ENCODE peak calls at places on chromosome 20, in five cellular contexts. One of them, this sample, is unnamed.

GRCh38 chr20:38308047-38308438 is 4.1 kb downstream of the BPI start:
- DNase-seq in BJ: no peak
- DNase-seq in AG09309: no peak
- DNase-seq in sigmoid colon: no peak
- DNase-seq in body of pancreas: no peak
- DNase-seq in this sample: no peak

GRCh38 chr20:17281478-17281877 is 54.6 kb downstream of the PCSK2 start:
- DNase-seq in sigmoid colon: no peak
- DNase-seq in BJ: no peak
- DNase-seq in AG09309: no peak
- DNase-seq in body of pancreas: peak
- DNase-seq in this sample: no peak

GRCh38 chr20:57667924-57668782 is 41.7 kb downstream of the PMEPA1 start:
- DNase-seq in sigmoid colon: no peak
- DNase-seq in AG09309: no peak
- DNase-seq in body of pancreas: peak
- DNase-seq in BJ: no peak
- DNase-seq in this sample: no peak

GRCh38 chr20:43193443-43193842 is 3.7 kb upstream of the PTPRT start:
- DNase-seq in sigmoid colon: no peak
- DNase-seq in BJ: no peak
- DNase-seq in AG09309: no peak
- DNase-seq in body of pancreas: no peak
- DNase-seq in this sample: no peak

GRCh38 chr20:1489764-1490436 is 1.3 kb downstream of the SIRPB2 start:
- DNase-seq in body of pancreas: no peak
- DNase-seq in sigmoid colon: peak
- DNase-seq in BJ: no peak
- DNase-seq in AG09309: no peak
- DNase-seq in this sample: no peak

GRCh38 chr20:59669451-59669850 is 65.1 kb downstream of the PHACTR3 start:
- DNase-seq in body of pancreas: no peak
- DNase-seq in sigmoid colon: no peak
- DNase-seq in BJ: no peak
- DNase-seq in AG09309: no peak
- DNase-seq in this sample: no peak

GRCh38 chr20:46438156-46438750 is 31.8 kb upstream of the ELMO2 start:
- DNase-seq in body of pancreas: no peak
- DNase-seq in BJ: no peak
- DNase-seq in AG09309: no peak
- DNase-seq in sigmoid colon: no peak
- DNase-seq in this sample: no peak

GRCh38 chr20:38134427-38135281 is 30.4 kb downstream of the TGM2 start:
- DNase-seq in BJ: no peak
- DNase-seq in AG09309: no peak
- DNase-seq in sigmoid colon: peak
- DNase-seq in body of pancreas: no peak
- DNase-seq in this sample: no peak

GRCh38 chr20:1465470-1466210 is 1.0 kb downstream of the NSFL1C start:
- DNase-seq in BJ: no peak
- DNase-seq in sigmoid colon: no peak
- DNase-seq in body of pancreas: no peak
- DNase-seq in AG09309: no peak
- DNase-seq in this sample: peak

GRCh38 chr20:10919549-10920140 is 245.8 kb upstream of the JAG1 start:
- DNase-seq in sigmoid colon: peak
- DNase-seq in body of pancreas: no peak
- DNase-seq in AG09309: no peak
- DNase-seq in BJ: no peak
- DNase-seq in this sample: no peak

GRCh38 chr20:31675828-31676533 is 38.3 kb downstream of the COX4I2 start:
- DNase-seq in AG09309: no peak
- DNase-seq in sigmoid colon: no peak
- DNase-seq in body of pancreas: no peak
- DNase-seq in BJ: no peak
- DNase-seq in this sample: peak

GRCh38 chr20:15487030-15487429 is 1086.2 kb downstream of the KIF16B start:
- DNase-seq in BJ: no peak
- DNase-seq in body of pancreas: no peak
- DNase-seq in AG09309: no peak
- DNase-seq in sigmoid colon: no peak
- DNase-seq in this sample: no peak

GRCh38 chr20:16760431-16761304 is 12.5 kb downstream of the OTOR start:
- DNase-seq in AG09309: no peak
- DNase-seq in BJ: no peak
- DNase-seq in sigmoid colon: no peak
- DNase-seq in body of pancreas: peak
- DNase-seq in this sample: no peak

GRCh38 chr20:57849868-57850215 is 140.0 kb upstream of the PMEPA1 start:
- DNase-seq in AG09309: no peak
- DNase-seq in sigmoid colon: no peak
- DNase-seq in BJ: no peak
- DNase-seq in body of pancreas: no peak
- DNase-seq in this sample: no peak

GRCh38 chr20:10360878-10361277 is 73.1 kb downstream of the MKKS start:
- DNase-seq in body of pancreas: no peak
- DNase-seq in BJ: no peak
- DNase-seq in AG09309: no peak
- DNase-seq in sigmoid colon: no peak
- DNase-seq in this sample: no peak

GRCh38 chr20:5729348-5729747 is 20.9 kb upstream of the SHLD1 start:
- DNase-seq in sigmoid colon: no peak
- DNase-seq in BJ: no peak
- DNase-seq in AG09309: no peak
- DNase-seq in body of pancreas: no peak
- DNase-seq in this sample: no peak

GRCh38 chr20:20611165-20611564 is 101.3 kb downstream of the RALGAPA2 start:
- DNase-seq in body of pancreas: no peak
- DNase-seq in AG09309: no peak
- DNase-seq in sigmoid colon: no peak
- DNase-seq in BJ: no peak
- DNase-seq in this sample: no peak

GRCh38 chr20:58308680-58309527 is 611 bp upstream of the RAB22A start:
- DNase-seq in AG09309: no peak
- DNase-seq in sigmoid colon: peak
- DNase-seq in BJ: no peak
- DNase-seq in body of pancreas: peak
- DNase-seq in this sample: no peak

GRCh38 chr20:10447028-10447427 is 11.9 kb downstream of the SLX4IP start:
- DNase-seq in body of pancreas: peak
- DNase-seq in sigmoid colon: no peak
- DNase-seq in BJ: peak
- DNase-seq in AG09309: peak
- DNase-seq in this sample: peak

GRCh38 chr20:50372770-50373088 is 137.5 kb upstream of the PTPN1 start:
- DNase-seq in body of pancreas: peak
- DNase-seq in sigmoid colon: no peak
- DNase-seq in AG09309: no peak
- DNase-seq in BJ: no peak
- DNase-seq in this sample: no peak

GRCh38 chr20:48760403-48760889 is 67.4 kb downstream of the PREX1 start:
- DNase-seq in sigmoid colon: no peak
- DNase-seq in AG09309: no peak
- DNase-seq in BJ: no peak
- DNase-seq in body of pancreas: no peak
- DNase-seq in this sample: no peak

GRCh38 chr20:50304883-50305635 is 114.4 kb downstream of the CEBPB start:
- DNase-seq in sigmoid colon: peak
- DNase-seq in AG09309: peak
- DNase-seq in body of pancreas: peak
- DNase-seq in BJ: peak
- DNase-seq in this sample: no peak

GRCh38 chr20:51134405-51134804 is 111.5 kb upstream of the KCNG1 start:
- DNase-seq in sigmoid colon: no peak
- DNase-seq in AG09309: no peak
- DNase-seq in body of pancreas: no peak
- DNase-seq in BJ: no peak
- DNase-seq in this sample: no peak

GRCh38 chr20:14522595-14522994 is 185.2 kb upstream of the FLRT3 start:
- DNase-seq in BJ: no peak
- DNase-seq in sigmoid colon: no peak
- DNase-seq in body of pancreas: no peak
- DNase-seq in AG09309: no peak
- DNase-seq in this sample: no peak

GRCh38 chr20:57680131-57680716 is 29.6 kb downstream of the PMEPA1 start:
- DNase-seq in AG09309: no peak
- DNase-seq in sigmoid colon: no peak
- DNase-seq in BJ: no peak
- DNase-seq in body of pancreas: no peak
- DNase-seq in this sample: no peak

GRCh38 chr20:18543932-18544331 is 23.3 kb upstream of the SMIM26 start:
- DNase-seq in AG09309: no peak
- DNase-seq in body of pancreas: peak
- DNase-seq in BJ: no peak
- DNase-seq in sigmoid colon: no peak
- DNase-seq in this sample: no peak

GRCh38 chr20:8678098-8678776 is 390.6 kb upstream of the PLCB4 start:
- DNase-seq in BJ: no peak
- DNase-seq in body of pancreas: no peak
- DNase-seq in sigmoid colon: no peak
- DNase-seq in AG09309: no peak
- DNase-seq in this sample: no peak

GRCh38 chr20:17854307-17854903 is 114.2 kb downstream of the SNX5 start:
- DNase-seq in BJ: no peak
- DNase-seq in AG09309: no peak
- DNase-seq in body of pancreas: peak
- DNase-seq in sigmoid colon: no peak
- DNase-seq in this sample: no peak

GRCh38 chr20:4260102-4260501 is 244.7 kb upstream of the RNF24 start:
- DNase-seq in AG09309: no peak
- DNase-seq in BJ: no peak
- DNase-seq in body of pancreas: no peak
- DNase-seq in sigmoid colon: no peak
- DNase-seq in this sample: peak

GRCh38 chr20:33674294-33675126 is at the start of gene NECAB3:
- DNase-seq in BJ: no peak
- DNase-seq in sigmoid colon: peak
- DNase-seq in body of pancreas: peak
- DNase-seq in AG09309: no peak
- DNase-seq in this sample: no peak

GRCh38 chr20:38272961-38273360 is 12.4 kb upstream of the KIAA1755 start:
- DNase-seq in body of pancreas: no peak
- DNase-seq in sigmoid colon: peak
- DNase-seq in BJ: no peak
- DNase-seq in AG09309: no peak
- DNase-seq in this sample: no peak

GRCh38 chr20:54176610-54177009 is 2.8 kb upstream of the CYP24A1 start:
- DNase-seq in AG09309: no peak
- DNase-seq in sigmoid colon: no peak
- DNase-seq in BJ: no peak
- DNase-seq in body of pancreas: no peak
- DNase-seq in this sample: no peak

GRCh38 chr20:44218441-44218840 is 7.9 kb upstream of the OSER1 start:
- DNase-seq in sigmoid colon: no peak
- DNase-seq in AG09309: no peak
- DNase-seq in BJ: no peak
- DNase-seq in body of pancreas: no peak
- DNase-seq in this sample: no peak

GRCh38 chr20:42923348-42923918 is 266.3 kb downstream of the PTPRT start:
- DNase-seq in sigmoid colon: no peak
- DNase-seq in AG09309: no peak
- DNase-seq in body of pancreas: peak
- DNase-seq in BJ: no peak
- DNase-seq in this sample: no peak

GRCh38 chr20:50244352-50245149 is 53.9 kb downstream of the CEBPB start:
- DNase-seq in AG09309: no peak
- DNase-seq in body of pancreas: peak
- DNase-seq in BJ: no peak
- DNase-seq in sigmoid colon: no peak
- DNase-seq in this sample: no peak

GRCh38 chr20:49657118-49657901 is 56.4 kb downstream of the B4GALT5 start:
- DNase-seq in body of pancreas: no peak
- DNase-seq in AG09309: peak
- DNase-seq in BJ: peak
- DNase-seq in sigmoid colon: no peak
- DNase-seq in this sample: no peak

GRCh38 chr20:44336086-44336485 is 757 bp upstream of the R3HDML start:
- DNase-seq in BJ: no peak
- DNase-seq in body of pancreas: no peak
- DNase-seq in sigmoid colon: no peak
- DNase-seq in AG09309: no peak
- DNase-seq in this sample: no peak

GRCh38 chr20:362271-363254 is 15.7 kb downstream of the NRSN2 start:
- DNase-seq in BJ: peak
- DNase-seq in sigmoid colon: peak
- DNase-seq in body of pancreas: peak
- DNase-seq in AG09309: no peak
- DNase-seq in this sample: peak
- TF ChIP-seq CTCF in BJ: peak
- TF ChIP-seq CTCF in sigmoid colon: peak
- TF ChIP-seq CTCF in body of pancreas: peak
- TF ChIP-seq CTCF in AG09309: peak
- TF ChIP-seq CTCF in this sample: peak

GRCh38 chr20:39518649-39519048 is 556.5 kb downstream of the DHX35 start:
- DNase-seq in AG09309: no peak
- DNase-seq in body of pancreas: no peak
- DNase-seq in BJ: no peak
- DNase-seq in sigmoid colon: no peak
- DNase-seq in this sample: no peak

GRCh38 chr20:39516964-39517363 is 554.8 kb downstream of the DHX35 start:
- DNase-seq in AG09309: no peak
- DNase-seq in sigmoid colon: no peak
- DNase-seq in body of pancreas: no peak
- DNase-seq in BJ: no peak
- DNase-seq in this sample: no peak
- H3K4me3 ChIP-seq in AG09309: no peak
- H3K4me3 ChIP-seq in sigmoid colon: no peak
- H3K4me3 ChIP-seq in body of pancreas: no peak
- H3K4me3 ChIP-seq in BJ: no peak
- H3K4me3 ChIP-seq in this sample: no peak

GRCh38 chr20:22386300-22386623 is 198.1 kb downstream of the FOXA2 start:
- DNase-seq in AG09309: no peak
- DNase-seq in sigmoid colon: no peak
- DNase-seq in BJ: no peak
- DNase-seq in body of pancreas: no peak
- DNase-seq in this sample: no peak
- TF ChIP-seq CTCF in AG09309: no peak
- TF ChIP-seq CTCF in sigmoid colon: no peak
- TF ChIP-seq CTCF in BJ: no peak
- TF ChIP-seq CTCF in body of pancreas: no peak
- TF ChIP-seq CTCF in this sample: no peak

DNA sequence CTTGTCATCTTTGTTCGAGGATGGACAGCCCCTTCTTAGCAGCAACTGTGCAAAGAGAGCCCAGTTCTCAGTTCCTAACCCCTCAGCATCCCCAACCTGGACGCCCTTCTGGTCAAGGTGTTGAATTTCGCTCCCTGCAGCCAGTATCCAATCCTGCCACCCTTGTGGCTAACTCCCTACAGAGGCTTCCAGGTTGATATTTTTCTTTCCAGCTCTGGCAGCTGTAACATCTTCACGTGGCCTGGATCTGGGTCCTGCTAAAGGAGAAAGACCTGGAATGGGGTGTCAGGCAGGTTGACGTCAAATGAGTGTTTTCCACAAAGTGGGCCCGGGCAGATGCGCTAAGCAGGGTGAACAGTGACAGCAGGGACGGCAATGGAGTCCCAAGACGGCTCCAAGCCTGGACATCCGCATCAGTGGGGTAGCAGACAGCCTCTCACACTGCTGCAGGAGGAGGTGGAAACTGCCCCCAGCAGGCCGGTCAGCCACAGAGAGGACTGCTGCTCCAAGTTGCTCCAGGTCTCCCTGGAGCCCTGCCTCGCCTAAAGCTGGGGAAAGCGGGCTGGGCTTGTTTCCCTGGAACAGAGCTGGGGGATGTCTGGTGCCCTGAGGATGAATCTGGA is 1.0 kb upstream of the YTHDF1 start:
- DNase-seq in BJ: no peak
- DNase-seq in sigmoid colon: no peak
- DNase-seq in body of pancreas: no peak
- DNase-seq in AG09309: no peak
- DNase-seq in this sample: no peak
- H3K4me3 ChIP-seq in BJ: peak
- H3K4me3 ChIP-seq in sigmoid colon: peak
- H3K4me3 ChIP-seq in body of pancreas: peak
- H3K4me3 ChIP-seq in AG09309: peak
- H3K4me3 ChIP-seq in this sample: peak